ENCODE peak calls at places on chromosome 2, in eight cellular contexts. Y is adrenal gland, J is HFF-Myc, L is heart right ventricle, R is NB4, E is neural crest cell, X is MM.1S, B is activated B cell treated with CpG ODN at 0.5 μM for 24 hours. I is an unnamed sample.
A peak's percentile ranks its signal among the peaks of the same experiment; 100 is the strongest.

GRCh38 chr2:1744151-1744445 is 217 bp downstream of the PXDN start:
- DNase-seq in Y (no peak), J (no peak), L (no peak), R (no peak), E (peak; percentile 57), X (no peak), B (no peak), I (no peak)

GRCh38 chr2:200101862-200102261 is 146.5 kb downstream of the MAIP1 start:
- DNase-seq in Y (no peak), J (no peak), L (no peak), R (no peak), E (no peak), X (no peak), B (no peak), I (no peak)

GRCh38 chr2:144320491-144320890 is 199.4 kb downstream of the ZEB2 start:
- DNase-seq in Y (peak; percentile 45), J (no peak), L (no peak), R (peak; percentile 47), E (no peak), X (no peak), B (no peak), I (no peak)

GRCh38 chr2:42907835-42908234 is 115.5 kb upstream of the HAAO start:
- DNase-seq in Y (no peak), J (no peak), L (no peak), R (no peak), E (no peak), X (no peak), B (no peak), I (no peak)

GRCh38 chr2:239944706-239945551 is 80.2 kb downstream of the NDUFA10 start:
- DNase-seq in Y (peak; percentile 38), J (no peak), L (no peak), R (peak; percentile 97), E (no peak), X (no peak), B (no peak), I (peak; percentile 90)

GRCh38 chr2:144349674-144350073 is 170.2 kb downstream of the ZEB2 start:
- DNase-seq in Y (no peak), J (no peak), L (no peak), R (no peak), E (no peak), X (no peak), B (no peak), I (no peak)

GRCh38 chr2:159585607-159586006 is 30.7 kb downstream of the BAZ2B start:
- DNase-seq in Y (no peak), J (no peak), L (no peak), R (no peak), E (no peak), X (no peak), B (no peak), I (no peak)

GRCh38 chr2:111898703-111899514 is 502 bp downstream of the MERTK start:
- DNase-seq in Y (no peak), J (no peak), L (peak; percentile 38), R (peak; percentile 79), E (no peak), X (peak; percentile 31), B (peak; percentile 32), I (no peak)

GRCh38 chr2:49251766-49252165 is 97.5 kb upstream of the FSHR start:
- DNase-seq in Y (no peak), J (no peak), L (no peak), R (no peak), E (no peak), X (no peak), B (no peak), I (no peak)

GRCh38 chr2:232398293-232399034 is 8.2 kb upstream of the ALPG start:
- DNase-seq in Y (no peak), J (no peak), L (no peak), R (no peak), E (no peak), X (no peak), B (no peak), I (no peak)

GRCh38 chr2:100909571-100909970 is 89.6 kb downstream of the NPAS2 start:
- DNase-seq in Y (no peak), J (no peak), L (no peak), R (no peak), E (no peak), X (no peak), B (no peak), I (no peak)

GRCh38 chr2:54955358-54955673 is 94.9 kb downstream of the RTN4 start:
- DNase-seq in Y (no peak), J (no peak), L (no peak), R (peak; percentile 72), E (no peak), X (no peak), B (no peak), I (no peak)

GRCh38 chr2:183608747-183609146 is 484.5 kb downstream of the NUP35 start:
- DNase-seq in Y (no peak), J (no peak), L (no peak), R (no peak), E (no peak), X (no peak), B (no peak), I (no peak)

GRCh38 chr2:120239488-120240287 is 13.0 kb upstream of the RALB start:
- DNase-seq in Y (peak; percentile 88), J (no peak), L (peak; percentile 88), R (no peak), E (no peak), X (no peak), B (no peak), I (no peak)

GRCh38 chr2:98188351-98189046 is 101.5 kb downstream of the VWA3B start:
- DNase-seq in Y (no peak), J (no peak), L (no peak), R (peak; percentile 42), E (no peak), X (no peak), B (no peak), I (no peak)

GRCh38 chr2:40228296-40228695 is 223.6 kb downstream of the SLC8A1 start:
- DNase-seq in Y (no peak), J (no peak), L (no peak), R (no peak), E (no peak), X (no peak), B (no peak), I (no peak)

GRCh38 chr2:111986116-111986900 is 68.8 kb upstream of the TMEM87B start:
- DNase-seq in Y (no peak), J (no peak), L (no peak), R (no peak), E (peak; percentile 25), X (no peak), B (no peak), I (no peak)

GRCh38 chr2:229572434-229573338 is 141.7 kb downstream of the DNER start:
- DNase-seq in Y (no peak), J (no peak), L (no peak), R (no peak), E (no peak), X (no peak), B (no peak), I (no peak)

GRCh38 chr2:2233171-2233826 is 97.8 kb downstream of the MYT1L start:
- DNase-seq in Y (no peak), J (no peak), L (no peak), R (no peak), E (no peak), X (no peak), B (no peak), I (no peak)

GRCh38 chr2:37878536-37878935 is 46.6 kb upstream of the RMDN2 start:
- DNase-seq in Y (no peak), J (no peak), L (no peak), R (no peak), E (no peak), X (no peak), B (no peak), I (no peak)

GRCh38 chr2:37882036-37882435 is 43.1 kb upstream of the RMDN2 start:
- DNase-seq in Y (no peak), J (no peak), L (no peak), R (no peak), E (no peak), X (no peak), B (no peak), I (no peak)

GRCh38 chr2:37881397-37881796 is 43.7 kb upstream of the RMDN2 start:
- DNase-seq in Y (no peak), J (no peak), L (no peak), R (peak; percentile 40), E (no peak), X (no peak), B (no peak), I (no peak)

GRCh38 chr2:37877457-37878315 is 47.4 kb upstream of the RMDN2 start:
- DNase-seq in Y (no peak), J (peak; percentile 47), L (peak; percentile 65), R (peak; percentile 76), E (no peak), X (peak; percentile 63), B (no peak), I (no peak)

GRCh38 chr2:37880546-37880945 is 44.5 kb upstream of the RMDN2 start:
- DNase-seq in Y (no peak), J (no peak), L (no peak), R (peak; percentile 37), E (no peak), X (no peak), B (no peak), I (no peak)
- TF ChIP-seq CTCF in Y (no peak), J (no peak), L (no peak), R (peak; percentile 13), E (no peak), X (peak; percentile 5), B (no peak), I (no peak)

DNA sequence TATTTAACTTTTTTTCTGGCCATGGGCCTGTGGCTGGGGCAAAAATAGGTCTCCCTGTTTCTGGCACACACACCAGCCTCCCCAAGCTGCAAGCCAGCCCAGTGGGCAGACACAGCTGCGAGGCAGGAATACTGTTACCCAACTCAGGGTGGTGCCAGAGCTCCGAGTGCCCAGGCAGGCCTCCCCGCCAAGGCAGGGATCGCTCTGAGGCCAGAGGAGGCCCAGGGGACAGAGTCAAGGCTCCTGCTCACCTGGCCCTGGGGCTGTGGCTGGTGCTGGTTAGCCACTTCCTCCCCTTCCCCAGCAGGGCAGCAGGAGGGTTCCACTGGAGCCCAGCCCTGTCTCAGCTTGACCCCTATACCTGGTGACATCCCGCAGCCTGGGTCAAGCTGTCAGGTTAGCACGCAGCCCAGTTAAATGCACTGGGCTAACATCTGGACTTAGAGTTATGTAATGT is 67.1 kb upstream of the EPAS1 start:
- DNase-seq in Y (peak; percentile 15), J (no peak), L (peak; percentile 23), R (peak; percentile 66), E (no peak), X (no peak), B (no peak), I (no peak)
- TF ChIP-seq CTCF in Y (no peak), J (no peak), L (peak; percentile 54), R (peak; percentile 8), E (no peak), X (no peak), B (no peak), I (peak; percentile 15)

GRCh38 chr2:113200236-113200635 is 26.5 kb downstream of the PSD4 start:
- DNase-seq in Y (no peak), J (no peak), L (no peak), R (peak; percentile 35), E (no peak), X (no peak), B (no peak), I (no peak)
- TF ChIP-seq CTCF in Y (peak; percentile 10), J (peak; percentile 16), L (no peak), R (peak; percentile 33), E (peak; percentile 31), X (no peak), B (no peak), I (no peak)

DNA sequence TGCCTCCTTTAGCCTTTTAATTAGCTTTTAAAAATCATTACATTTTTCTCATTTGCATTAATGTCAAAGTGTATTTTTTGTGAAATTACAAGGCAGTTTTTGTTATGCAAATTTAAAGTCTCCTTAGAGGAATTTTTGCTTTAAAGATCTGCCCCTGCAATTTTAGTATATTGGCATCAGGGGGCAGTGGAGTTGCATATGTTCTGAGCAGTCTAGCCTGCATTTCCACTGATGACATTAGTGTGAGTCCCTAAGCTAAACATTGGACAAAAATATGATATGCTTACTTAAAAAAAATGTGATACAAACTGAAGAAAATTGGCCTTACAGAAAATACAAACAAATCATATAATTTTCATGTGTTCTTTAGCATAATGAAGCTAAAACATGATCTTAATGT is 426.5 kb downstream of the SLC4A3 start:
- DNase-seq in Y (no peak), J (no peak), L (no peak), R (peak; percentile 39), E (no peak), X (peak; percentile 15), B (no peak), I (no peak)
- TF ChIP-seq CTCF in Y (no peak), J (peak; percentile 57), L (no peak), R (peak; percentile 41), E (peak; percentile 55), X (peak; percentile 41), B (no peak), I (no peak)

I was measured in CD14-positive monocyte.